ENCODE peak calls at places on chromosomes 6 and 20, in six cellular contexts. E, A, M, R, S and U are unnamed samples.

GRCh38 chr6:161922631-161923119 is 648.8 kb upstream of the AGPAT4 start:
- DNase-seq in E (peak), A (peak), M (peak), R (peak), S (peak), U (peak)

GRCh38 chr20:61949714-61950630 is 115.7 kb downstream of the TAF4 start:
- DNase-seq in E (no peak), A (no peak), M (no peak), R (peak), S (no peak), U (no peak)

GRCh38 chr20:35235881-35236280 is 9.4 kb downstream of the MMP24 start:
- DNase-seq in E (no peak), A (no peak), M (no peak), R (no peak), S (no peak), U (no peak)

GRCh38 chr6:72944660-72945059 is 280.6 kb downstream of the KHDC1L start:
- DNase-seq in E (no peak), A (no peak), M (no peak), R (no peak), S (peak), U (no peak)

GRCh38 chr20:11901127-11901526 is 16.6 kb upstream of the BTBD3 start:
- DNase-seq in E (no peak), A (peak), M (peak), R (no peak), S (peak), U (peak)

GRCh38 chr6:69917834-69918233 is 51.5 kb downstream of the COL19A1 start:
- DNase-seq in E (peak), A (peak), M (peak), R (no peak), S (peak), U (peak)

GRCh38 chr20:44091026-44091425 is 96.0 kb downstream of the JPH2 start:
- DNase-seq in E (no peak), A (no peak), M (no peak), R (no peak), S (no peak), U (no peak)

GRCh38 chr6:3366596-3367413 is 90.0 kb downstream of the SLC22A23 start:
- DNase-seq in E (no peak), A (no peak), M (no peak), R (no peak), S (no peak), U (no peak)

GRCh38 chr20:51468636-51469035 is 73.9 kb downstream of the NFATC2 start:
- DNase-seq in E (no peak), A (no peak), M (no peak), R (no peak), S (no peak), U (no peak)

GRCh38 chr20:53480913-53481312 is 112.7 kb downstream of the ZNF217 start:
- DNase-seq in E (no peak), A (no peak), M (no peak), R (no peak), S (no peak), U (no peak)

GRCh38 chr6:14930366-14930989 is 315.4 kb upstream of the JARID2 start:
- DNase-seq in E (no peak), A (no peak), M (no peak), R (no peak), S (no peak), U (no peak)

GRCh38 chr20:38114353-38114791 is 50.7 kb downstream of the TGM2 start:
- DNase-seq in E (peak), A (peak), M (peak), R (no peak), S (peak), U (no peak)

GRCh38 chr6:128129679-128130078 is 228.8 kb upstream of the THEMIS start:
- DNase-seq in E (no peak), A (no peak), M (no peak), R (no peak), S (no peak), U (no peak)

GRCh38 chr6:42237857-42238256 is 20.2 kb upstream of the MRPS10 start:
- DNase-seq in E (no peak), A (no peak), M (no peak), R (no peak), S (no peak), U (no peak)

GRCh38 chr20:47263080-47263479 is 93.4 kb downstream of the ZMYND8 start:
- DNase-seq in E (no peak), A (no peak), M (no peak), R (no peak), S (no peak), U (no peak)

GRCh38 chr6:152458648-152459047 is 178.5 kb downstream of the SYNE1 start:
- DNase-seq in E (no peak), A (peak), M (peak), R (no peak), S (peak), U (no peak)

GRCh38 chr6:167915139-167915538 is 82.3 kb upstream of the KIF25 start:
- DNase-seq in E (no peak), A (no peak), M (no peak), R (no peak), S (no peak), U (no peak)

GRCh38 chr20:17061721-17062120 is 165.1 kb upstream of the PCSK2 start:
- DNase-seq in E (no peak), A (no peak), M (no peak), R (no peak), S (no peak), U (no peak)

GRCh38 chr6:150599199-150600002 is at the start of gene PLEKHG1:
- DNase-seq in E (peak), A (peak), M (peak), R (peak), S (peak), U (no peak)

GRCh38 chr6:33723576-33724085 is 12.1 kb upstream of the UQCC2 start:
- DNase-seq in E (no peak), A (no peak), M (no peak), R (no peak), S (no peak), U (no peak)

GRCh38 chr6:33726696-33727095 is 15.2 kb upstream of the UQCC2 start:
- DNase-seq in E (no peak), A (no peak), M (no peak), R (no peak), S (no peak), U (no peak)

GRCh38 chr6:33725891-33726673 is 14.6 kb upstream of the UQCC2 start:
- DNase-seq in E (no peak), A (no peak), M (no peak), R (no peak), S (no peak), U (no peak)

GRCh38 chr6:33725222-33725621 is 13.7 kb upstream of the UQCC2 start:
- DNase-seq in E (no peak), A (no peak), M (no peak), R (no peak), S (no peak), U (no peak)

GRCh38 chr6:33724281-33725023 is 13.0 kb upstream of the UQCC2 start:
- DNase-seq in E (no peak), A (no peak), M (no peak), R (no peak), S (no peak), U (no peak)
- H3K4me3 ChIP-seq in E (no peak), A (no peak), M (no peak), R (no peak), S (no peak), U (no peak)

DNA sequence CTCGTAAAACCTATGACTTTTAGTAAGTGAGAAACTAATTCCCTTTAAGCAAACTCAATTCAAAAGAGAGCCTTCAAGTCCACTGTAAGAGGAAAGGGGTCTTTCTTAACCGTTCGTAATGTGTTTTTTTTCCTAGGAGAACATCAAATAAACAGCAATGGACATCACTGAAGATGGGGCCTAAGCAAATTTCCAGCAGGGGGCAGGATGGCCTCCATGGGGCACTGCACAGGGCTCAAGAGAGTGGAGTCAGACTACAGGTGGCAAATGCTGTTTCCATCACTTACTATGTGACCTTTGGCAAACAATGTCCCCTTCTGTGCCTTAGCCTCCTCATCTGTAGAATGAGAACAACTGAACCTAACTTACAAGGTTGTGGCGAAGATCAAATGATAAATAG is 88.7 kb downstream of the ARHGAP18 start:
- DNase-seq in E (peak), A (no peak), M (no peak), R (no peak), S (no peak), U (no peak)
- TF ChIP-seq CTCF in E (no peak), A (peak), M (peak), R (no peak), S (peak), U (peak)

GRCh38 chr6:1315201-1315559 is 3.3 kb downstream of the FOXQ1 start:
- DNase-seq in E (no peak), A (no peak), M (no peak), R (no peak), S (no peak), U (no peak)

GRCh38 chr6:1314617-1315016 is 2.7 kb downstream of the FOXQ1 start:
- DNase-seq in E (no peak), A (no peak), M (no peak), R (no peak), S (no peak), U (no peak)

GRCh38 chr6:1317302-1317815 is 5.5 kb downstream of the FOXQ1 start:
- DNase-seq in E (no peak), A (no peak), M (no peak), R (peak), S (no peak), U (no peak)

GRCh38 chr6:1316482-1317220 is 4.8 kb downstream of the FOXQ1 start:
- DNase-seq in E (no peak), A (no peak), M (no peak), R (peak), S (no peak), U (no peak)

DNA sequence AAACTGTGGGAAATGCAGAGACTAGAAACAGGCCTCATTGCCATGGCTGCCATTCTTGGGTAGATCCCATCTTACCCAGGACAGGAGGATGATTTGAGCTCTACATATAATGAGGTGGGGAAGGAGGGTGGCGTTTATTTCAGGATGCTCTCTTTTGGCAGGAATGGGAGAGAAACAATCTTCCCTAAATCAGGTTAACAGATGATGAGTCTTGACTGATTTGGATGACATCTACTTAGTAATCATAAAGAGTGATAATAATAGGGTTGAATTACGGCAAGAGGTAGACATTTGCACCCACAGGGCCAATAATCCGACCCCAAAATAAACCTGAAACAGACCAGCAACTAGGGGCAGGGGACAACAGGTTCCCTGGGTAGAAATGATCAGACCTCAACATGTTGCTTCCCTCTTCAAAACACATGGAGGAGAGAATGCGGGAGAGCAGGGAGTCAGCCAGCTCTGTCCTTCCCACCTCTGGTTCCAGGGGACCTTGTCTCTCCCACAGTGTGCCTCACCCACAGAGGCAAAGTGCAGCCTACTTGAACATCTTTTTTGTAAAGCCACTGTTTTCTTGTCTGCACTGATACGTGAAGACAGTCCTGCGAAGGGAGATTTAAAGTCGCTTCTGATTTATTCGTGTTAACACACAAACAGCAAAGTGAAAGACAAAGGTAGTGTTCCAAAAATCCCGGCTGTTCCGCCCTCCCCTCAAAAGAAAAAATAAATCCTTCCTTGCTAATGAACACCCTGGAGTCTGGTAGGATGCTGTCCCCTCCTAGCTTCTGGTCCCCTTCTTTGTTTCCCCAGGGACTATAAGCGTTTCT is 3.9 kb downstream of the FOXQ1 start:
- DNase-seq in E (no peak), A (no peak), M (no peak), R (no peak), S (no peak), U (no peak)
- H3K4me3 ChIP-seq in E (peak), A (peak), M (peak), R (no peak), S (peak), U (peak)

GRCh38 chr6:11212625-11213024 is 19.8 kb downstream of the NEDD9 start:
- DNase-seq in E (peak), A (peak), M (peak), R (no peak), S (peak), U (no peak)
- TF ChIP-seq CTCF in E (no peak), A (no peak), M (no peak), R (no peak), S (no peak), U (no peak)

GRCh38 chr20:63736893-63737689 is 627 bp downstream of the LIME1 start:
- DNase-seq in E (no peak), A (no peak), M (no peak), R (no peak), S (no peak), U (no peak)
- H3K4me3 ChIP-seq in E (no peak), A (no peak), M (no peak), R (no peak), S (no peak), U (no peak)